ENCODE peak calls at places on chromosomes 5 and 9, in ten cellular contexts. H is H4; P is stimulated activated CD8-positive, alpha-beta memory T cell treated with anti-CD3 and anti-CD28 coated beads, Interleukin-2, amount 100 ng/mL, for 48 hours; R is KBM-7; A is skeletal muscle cell; W is cardiac septum; E is GM23248; I is H54; K is HCT116; Z is Peyer's patch. J is an unnamed sample.

GRCh38 chr5:179229331-179229761 is 115.9 kb downstream of the ADAMTS2 start:
- DNase-seq in I (no peak), H (no peak), E (no peak), P (no peak), R (no peak), K (no peak), W (peak), Z (no peak), A (no peak), J (no peak)

GRCh38 chr5:159907689-159908088 is 8.6 kb upstream of the ADRA1B start:
- DNase-seq in H (peak), P (no peak), A (no peak), K (no peak), E (no peak), W (no peak), I (no peak), R (no peak), Z (no peak), J (no peak)

GRCh38 chr9:77149879-77150278 is 27.5 kb upstream of the VPS13A start:
- DNase-seq in Z (no peak), A (no peak), K (no peak), P (no peak), W (no peak), R (no peak), I (no peak), H (no peak), E (no peak), J (no peak)

GRCh38 chr9:127897194-127897692 is 2.2 kb downstream of the ST6GALNAC6 start:
- DNase-seq in W (no peak), R (peak), Z (peak), I (no peak), K (no peak), P (no peak), E (peak), H (no peak), A (peak), J (no peak)

GRCh38 chr5:143021595-143021994 is 251.4 kb downstream of the ARHGAP26 start:
- DNase-seq in A (no peak), I (no peak), E (no peak), P (no peak), K (no peak), Z (no peak), W (no peak), R (no peak), H (no peak), J (no peak)

GRCh38 chr5:150670275-150670960 is 9.4 kb downstream of the MYOZ3 start:
- DNase-seq in W (peak), A (no peak), H (no peak), P (no peak), E (no peak), R (no peak), K (no peak), I (no peak), Z (no peak), J (no peak)

GRCh38 chr9:110599468-110599867 is 19.9 kb upstream of the SVEP1 start:
- DNase-seq in P (no peak), Z (no peak), H (no peak), A (no peak), E (peak), W (no peak), R (no peak), I (no peak), K (no peak), J (no peak)

GRCh38 chr5:131082034-131082550 is 83.0 kb downstream of the HINT1 start:
- DNase-seq in W (no peak), Z (no peak), E (no peak), P (no peak), R (no peak), H (no peak), I (no peak), K (no peak), A (peak), J (no peak)

GRCh38 chr5:159576902-159577301 is 246.6 kb upstream of the IL12B start:
- DNase-seq in H (no peak), A (no peak), E (no peak), I (no peak), K (no peak), W (no peak), R (no peak), P (no peak), Z (no peak), J (no peak)

GRCh38 chr5:41891066-41891707 is 13.0 kb upstream of the RIMOC1 start:
- DNase-seq in A (no peak), R (no peak), W (no peak), E (no peak), P (no peak), K (no peak), I (no peak), Z (no peak), H (no peak), J (no peak)

GRCh38 chr5:147474140-147474539 is 35.7 kb downstream of the DPYSL3 start:
- DNase-seq in H (no peak), P (no peak), R (no peak), W (no peak), E (no peak), A (no peak), K (no peak), I (no peak), Z (no peak), J (no peak)

GRCh38 chr9:116450378-116451139 is 236.5 kb upstream of the TRIM32 start:
- DNase-seq in I (no peak), K (no peak), E (peak), P (no peak), R (no peak), H (peak), Z (no peak), A (peak), W (no peak), J (no peak)

GRCh38 chr9:136242908-136243525 is 2.6 kb downstream of the QSOX2 start:
- DNase-seq in K (no peak), Z (no peak), A (no peak), I (no peak), E (no peak), W (no peak), R (no peak), P (no peak), H (no peak), J (no peak)

GRCh38 chr9:97802276-97802675 is 50.8 kb upstream of the FOXE1 start:
- DNase-seq in Z (no peak), E (peak), A (peak), H (no peak), I (peak), P (no peak), R (no peak), K (peak), W (no peak), J (no peak)

GRCh38 chr5:135229679-135230132 is 169.3 kb downstream of the MACROH2A1 start:
- DNase-seq in K (no peak), H (no peak), I (no peak), P (no peak), E (no peak), W (no peak), Z (no peak), A (no peak), R (no peak), J (no peak)

GRCh38 chr5:141356950-141357349 is 2.1 kb downstream of the PCDHGA4 start:
- DNase-seq in H (no peak), I (no peak), A (no peak), R (no peak), E (no peak), K (no peak), W (peak), P (no peak), Z (no peak), J (no peak)

GRCh38 chr9:127177682-127178265 is 55.3 kb upstream of the ANGPTL2 start:
- DNase-seq in A (no peak), R (no peak), W (peak), P (no peak), E (no peak), Z (no peak), I (no peak), K (no peak), H (no peak), J (no peak)

GRCh38 chr9:128845186-128845931 is 15.8 kb upstream of the SPOUT1 start:
- DNase-seq in K (no peak), P (no peak), R (no peak), I (no peak), A (peak), H (no peak), W (no peak), Z (no peak), E (no peak), J (no peak)

GRCh38 chr9:120985759-120986353 is 59.3 kb upstream of the TRAF1 start:
- DNase-seq in A (no peak), P (no peak), K (peak), Z (no peak), H (peak), R (peak), I (peak), W (no peak), E (peak), J (no peak)

GRCh38 chr9:80605129-80605528 is 1033.4 kb downstream of the TLE4 start:
- DNase-seq in A (peak), W (no peak), E (peak), R (peak), I (no peak), P (no peak), K (no peak), H (peak), Z (no peak), J (no peak)

GRCh38 chr5:173201636-173202265 is 33.3 kb downstream of the NKX2-5 start:
- DNase-seq in P (no peak), K (peak), W (no peak), H (peak), E (peak), I (peak), A (peak), Z (no peak), R (no peak), J (no peak)

GRCh38 chr5:135835766-135836165 is 1.3 kb downstream of the SLC25A48 start:
- DNase-seq in P (no peak), W (no peak), R (no peak), K (no peak), H (no peak), I (no peak), A (no peak), Z (no peak), E (no peak), J (no peak)

GRCh38 chr5:80216753-80217596 is 38.9 kb downstream of the SERINC5 start:
- DNase-seq in K (no peak), H (peak), P (peak), W (peak), R (no peak), A (no peak), I (no peak), Z (no peak), E (peak), J (no peak)

GRCh38 chr5:151528996-151529395 is 62.1 kb downstream of the FAT2 start:
- DNase-seq in R (no peak), E (no peak), W (no peak), P (no peak), H (no peak), K (no peak), I (no peak), A (no peak), Z (no peak), J (no peak)

GRCh38 chr5:138177936-138178515 is 404 bp downstream of the BRD8 start:
- DNase-seq in P (no peak), H (peak), I (peak), Z (peak), A (no peak), E (peak), W (no peak), R (peak), K (no peak), J (no peak)

J was measured in GM12892.